ENCODE peak calls at places on chromosomes 7 and 10, in five cellular contexts. W is PC-9, U is GM10248, H is thoracic aorta, K is psoas muscle. C is an unnamed sample.

GRCh38 chr10:79400567-79401004 is 44.8 kb downstream of the ZCCHC24 start:
- DNase-seq in K (peak), W (peak), U (peak), H (no peak), C (peak)

GRCh38 chr10:25113231-25114035 is 61.4 kb upstream of the GPR158 start:
- DNase-seq in K (peak), U (peak), H (peak), W (peak), C (peak)

GRCh38 chr10:1648648-1649047 is 88.7 kb downstream of the ADARB2 start:
- DNase-seq in U (no peak), K (no peak), H (no peak), W (no peak), C (no peak)

GRCh38 chr10:116536810-116537209 is 8.9 kb upstream of the PNLIP start:
- DNase-seq in H (no peak), K (no peak), W (no peak), U (no peak), C (no peak)

GRCh38 chr10:64033710-64034109 is 512.5 kb downstream of the REEP3 start:
- DNase-seq in K (no peak), U (no peak), W (no peak), H (no peak), C (no peak)

GRCh38 chr7:137862964-137863363 is 16.2 kb upstream of the DGKI start:
- DNase-seq in W (no peak), K (no peak), U (no peak), H (no peak), C (no peak)

GRCh38 chr7:29896685-29897411 is 90.5 kb downstream of the WIPF3 start:
- DNase-seq in K (no peak), H (no peak), U (no peak), W (no peak), C (no peak)

GRCh38 chr10:101789686-101790085 is 6.4 kb upstream of the NPM3 start:
- DNase-seq in U (no peak), W (no peak), K (no peak), H (no peak), C (no peak)

GRCh38 chr10:75764974-75765551 is 333.6 kb downstream of the LRMDA start:
- DNase-seq in H (no peak), W (no peak), K (no peak), U (no peak), C (no peak)

GRCh38 chr10:13637894-13638293 is 51.1 kb downstream of the PRPF18 start:
- DNase-seq in U (no peak), W (no peak), K (no peak), H (no peak), C (no peak)

GRCh38 chr10:124551755-124552154 is 90.1 kb downstream of the LHPP start:
- DNase-seq in K (no peak), W (no peak), H (no peak), U (no peak), C (no peak)

GRCh38 chr10:102704915-102705314 is 9.3 kb downstream of the ARL3 start:
- DNase-seq in U (no peak), W (no peak), H (no peak), K (no peak), C (no peak)

GRCh38 chr7:36180121-36180520 is 27.1 kb downstream of the EEPD1 start:
- DNase-seq in U (no peak), K (no peak), H (no peak), W (no peak), C (no peak)

GRCh38 chr10:131790021-131790420 is 110.8 kb upstream of the PPP2R2D start:
- DNase-seq in W (no peak), U (no peak), K (no peak), H (no peak), C (no peak)

GRCh38 chr7:111076205-111076604 is 14.7 kb upstream of the LRRN3 start:
- DNase-seq in U (no peak), W (no peak), H (no peak), K (no peak), C (no peak)

GRCh38 chr7:137953043-137953691 is 48.7 kb downstream of the CREB3L2 start:
- DNase-seq in K (no peak), W (no peak), H (no peak), U (no peak), C (no peak)

GRCh38 chr10:17273403-17273802 is 45.4 kb downstream of the VIM start:
- DNase-seq in U (no peak), H (no peak), W (no peak), K (no peak), C (no peak)

GRCh38 chr10:2949948-2950354 is 117.4 kb upstream of the PFKP start:
- DNase-seq in U (no peak), K (no peak), H (no peak), W (no peak), C (no peak)

GRCh38 chr10:44207160-44207559 is 177.7 kb downstream of the CXCL12 start:
- DNase-seq in K (no peak), W (no peak), H (no peak), U (no peak), C (no peak)

DNA sequence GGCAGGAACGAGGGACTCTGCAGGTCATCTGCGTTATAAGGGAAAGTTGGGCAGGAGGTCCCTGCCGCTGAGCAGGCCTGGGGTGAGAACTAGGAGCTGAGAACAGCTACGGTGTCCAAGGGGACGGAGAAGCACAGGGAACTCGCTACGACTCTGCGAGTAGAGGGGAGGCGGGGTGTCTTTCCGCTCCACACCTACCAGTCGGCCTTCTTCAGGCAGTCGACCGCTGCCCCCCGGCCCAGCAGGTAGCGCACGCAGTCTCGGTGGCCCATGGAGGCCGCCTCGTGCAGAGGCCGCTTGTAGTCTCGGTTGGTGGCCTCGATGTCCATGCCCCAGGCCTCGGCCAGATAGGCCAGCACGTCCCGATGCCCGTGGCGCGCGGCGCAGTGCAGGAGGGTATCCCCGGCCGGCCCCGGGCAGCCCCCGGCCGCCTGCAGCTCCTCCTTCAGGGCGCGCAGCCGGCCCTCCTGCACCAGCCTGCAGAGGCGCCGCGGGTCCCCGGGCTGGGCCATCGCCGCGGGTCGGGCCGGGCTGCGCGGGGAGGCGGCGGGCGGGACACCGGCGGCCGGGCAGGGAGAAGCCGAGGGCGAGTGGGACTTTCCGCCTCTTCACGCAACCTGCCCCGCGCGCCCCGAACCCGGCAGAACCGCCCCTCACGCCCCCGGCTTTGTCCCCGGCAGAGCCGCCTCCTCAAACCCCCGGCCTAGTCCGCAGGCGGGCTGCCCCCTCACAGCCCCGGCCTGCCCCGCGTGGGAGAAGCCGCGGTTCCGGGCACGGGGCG is 660 bp downstream of the ANKRD16 start:
- DNase-seq in U (peak), W (peak), H (no peak), K (peak), C (peak)
- TF ChIP-seq CTCF in U (peak), W (no peak), H (no peak), K (no peak), C (no peak)

GRCh38 chr7:23012797-23013714 is 874 bp downstream of the HYCC1 start:
- DNase-seq in W (peak), H (no peak), U (no peak), K (peak), C (peak)
- TF ChIP-seq CTCF in W (no peak), H (peak), U (no peak), K (no peak), C (peak)

GRCh38 chr10:88745633-88746032 is 14.2 kb upstream of the LIPN start:
- DNase-seq in K (no peak), H (no peak), U (no peak), W (no peak), C (no peak)

DNA sequence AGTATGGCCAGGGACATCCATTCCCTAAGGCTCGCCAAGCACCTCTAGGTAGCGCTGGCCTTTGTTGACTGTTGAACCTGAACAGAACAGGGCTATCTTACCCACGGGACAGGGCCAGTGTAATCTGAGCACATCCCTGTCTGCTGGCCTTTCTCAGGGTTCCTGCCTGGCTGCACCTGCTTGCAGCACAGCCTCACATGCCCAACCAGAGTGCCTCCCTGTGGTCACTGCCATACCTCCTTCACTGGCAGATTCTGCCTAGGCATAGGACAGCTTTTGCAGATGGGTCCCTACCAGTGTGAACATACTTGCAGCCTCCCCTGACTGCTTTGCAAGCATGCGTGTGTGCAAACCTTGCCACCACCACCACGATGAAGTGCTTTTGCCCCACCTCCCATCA is 15.8 kb upstream of the LIPN start:
- DNase-seq in K (no peak), U (no peak), H (no peak), W (no peak), C (no peak)
- TF ChIP-seq CTCF in K (no peak), U (no peak), H (no peak), W (no peak), C (no peak)

DNA sequence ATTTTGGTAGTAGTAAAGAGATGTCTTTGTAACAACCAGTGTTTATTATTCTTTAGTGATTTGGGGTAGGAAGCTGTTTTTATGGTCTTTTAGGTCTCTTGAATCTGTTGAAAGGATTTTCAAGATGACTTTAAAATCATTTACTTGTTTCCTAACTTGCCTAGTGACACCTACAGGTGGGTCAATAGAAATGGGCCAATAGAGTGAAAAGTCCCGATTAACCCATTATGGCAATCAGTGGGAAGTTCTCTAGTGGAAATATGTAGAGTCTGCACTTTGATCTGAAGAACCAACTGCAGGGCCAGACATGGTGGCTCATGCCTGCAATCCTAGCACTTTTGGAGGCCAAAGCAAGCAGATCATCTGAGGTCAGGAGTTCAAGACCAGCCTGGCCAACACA is 374.7 kb upstream of the BMPER start:
- DNase-seq in U (no peak), W (no peak), H (no peak), K (no peak), C (no peak)
- TF ChIP-seq CTCF in U (no peak), W (no peak), H (no peak), K (no peak), C (no peak)

DNA sequence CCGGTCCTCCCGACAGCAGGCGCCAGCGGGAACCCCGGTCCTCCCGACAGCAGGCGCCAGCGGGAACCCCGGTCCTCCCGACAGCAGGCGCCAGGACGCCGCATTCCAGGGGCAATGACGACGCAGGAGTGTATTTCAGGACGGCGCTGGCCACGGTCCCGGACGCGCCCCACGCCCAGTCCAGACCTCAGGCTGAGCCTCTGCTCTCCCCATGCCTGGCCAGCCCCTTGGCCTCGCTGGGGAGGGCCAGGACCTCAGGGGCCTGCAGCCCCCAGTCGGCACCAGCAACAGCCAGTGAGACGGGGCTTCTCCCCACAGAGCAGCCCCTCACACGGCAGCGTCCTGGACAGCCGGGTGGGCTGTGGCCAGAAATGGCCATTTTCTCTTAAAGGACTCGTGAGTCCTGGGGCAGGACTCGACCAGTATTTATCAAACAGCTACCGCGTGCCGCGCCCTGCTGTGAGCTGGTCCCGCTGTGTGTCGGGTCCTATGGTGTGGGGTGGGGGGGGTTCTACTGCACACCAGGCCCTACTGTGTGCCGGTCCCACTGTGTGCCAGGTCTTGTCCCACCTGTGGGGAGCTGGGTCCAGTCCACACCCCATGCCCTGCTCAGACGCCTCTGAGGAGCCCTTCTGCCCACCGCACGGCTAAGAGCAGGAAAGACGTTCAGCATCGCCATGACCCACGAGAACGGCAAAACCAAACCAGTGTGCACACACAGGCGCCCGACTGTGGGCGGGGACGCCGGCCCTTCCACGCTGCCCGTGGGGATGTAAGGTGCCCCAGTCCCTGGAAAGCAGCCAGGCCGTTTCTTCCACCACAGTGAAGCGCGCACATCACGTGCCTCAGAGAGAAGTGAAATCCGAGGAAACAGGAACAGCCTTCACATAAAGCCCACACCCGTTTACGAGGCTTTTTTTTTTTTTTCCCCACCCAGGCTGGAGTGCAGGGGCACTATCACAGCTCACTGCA is 33.3 kb downstream of the GET4 start:
- DNase-seq in W (no peak), H (no peak), U (no peak), K (peak), C (no peak)
- TF ChIP-seq CTCF in W (no peak), H (no peak), U (no peak), K (no peak), C (no peak)

GRCh38 chr7:151056286-151057037 is 1.2 kb downstream of the CDK5 start:
- DNase-seq in K (no peak), U (no peak), W (no peak), H (no peak), C (no peak)
- TF ChIP-seq CTCF in K (no peak), U (no peak), W (no peak), H (no peak), C (peak)

GRCh38 chr7:46493196-46493595 is 572.1 kb upstream of the IGFBP3 start:
- DNase-seq in K (no peak), U (no peak), W (no peak), H (no peak), C (no peak)
- TF ChIP-seq CTCF in K (no peak), U (no peak), W (no peak), H (no peak), C (peak)

GRCh38 chr7:128209229-128210035 is 31.6 kb upstream of the LEP start:
- DNase-seq in K (peak), W (peak), H (no peak), U (peak), C (peak)

GRCh38 chr7:128210590-128211570 is 30.2 kb upstream of the LEP start:
- DNase-seq in W (no peak), U (no peak), H (no peak), K (no peak), C (no peak)

GRCh38 chr7:128211626-128212025 is 29.5 kb upstream of the LEP start:
- DNase-seq in H (no peak), K (no peak), U (no peak), W (no peak), C (no peak)

GRCh38 chr7:128207609-128208008 is 33.5 kb upstream of the LEP start:
- DNase-seq in W (no peak), U (no peak), K (no peak), H (no peak), C (no peak)

DNA sequence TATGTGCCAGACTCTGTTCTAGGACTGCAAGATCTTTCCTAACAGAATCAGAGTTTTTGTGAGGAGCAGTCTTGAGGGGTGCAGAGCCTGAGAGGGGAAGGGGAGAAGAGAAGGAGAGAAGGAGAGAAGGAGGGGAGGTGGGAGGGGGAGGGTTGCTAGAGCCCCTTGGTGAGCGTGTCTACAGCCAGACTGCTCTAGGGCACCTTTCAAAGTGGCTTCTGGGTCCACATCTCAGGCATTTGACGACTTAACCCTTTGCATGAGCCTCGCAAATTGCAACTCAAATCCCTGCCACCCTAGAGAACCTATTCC is 31.1 kb upstream of the LEP start:
- DNase-seq in H (no peak), W (no peak), K (no peak), U (no peak), C (no peak)
- TF ChIP-seq CTCF in H (no peak), W (no peak), K (no peak), U (no peak), C (no peak)

DNA sequence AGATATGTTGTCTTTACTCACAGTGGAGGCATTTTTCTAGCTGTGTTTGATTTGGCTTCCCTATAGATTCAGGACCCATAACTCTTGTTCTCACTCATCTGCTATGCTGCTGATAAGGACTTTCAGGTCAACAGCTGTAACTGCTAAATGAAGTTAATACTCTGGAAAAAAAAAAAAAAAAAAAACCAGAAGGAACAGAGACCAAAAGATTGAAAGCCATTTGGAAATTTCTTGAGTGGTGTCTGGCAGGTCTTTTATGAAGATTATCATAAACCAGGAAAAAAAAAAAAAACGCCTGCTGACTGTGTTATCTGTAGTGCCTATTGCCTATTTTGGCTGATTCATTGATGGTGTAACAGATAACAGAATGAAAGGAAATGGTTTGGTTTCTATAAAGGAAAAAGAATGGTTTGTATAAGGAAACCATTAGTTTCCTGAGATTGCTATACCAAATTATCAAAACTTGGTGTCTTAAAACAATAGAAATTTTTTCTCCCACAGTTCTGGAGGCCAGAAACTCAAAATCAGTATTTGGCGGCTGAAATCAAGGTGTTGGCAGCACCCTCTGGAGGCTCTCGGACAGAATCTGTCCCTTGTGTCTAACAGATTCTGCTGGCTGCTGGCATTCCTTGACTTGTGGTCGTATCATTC is 60.5 kb upstream of the BET1 start:
- DNase-seq in U (no peak), K (no peak), W (peak), H (no peak), C (no peak)
- TF ChIP-seq CTCF in U (no peak), K (no peak), W (no peak), H (no peak), C (no peak)

DNA sequence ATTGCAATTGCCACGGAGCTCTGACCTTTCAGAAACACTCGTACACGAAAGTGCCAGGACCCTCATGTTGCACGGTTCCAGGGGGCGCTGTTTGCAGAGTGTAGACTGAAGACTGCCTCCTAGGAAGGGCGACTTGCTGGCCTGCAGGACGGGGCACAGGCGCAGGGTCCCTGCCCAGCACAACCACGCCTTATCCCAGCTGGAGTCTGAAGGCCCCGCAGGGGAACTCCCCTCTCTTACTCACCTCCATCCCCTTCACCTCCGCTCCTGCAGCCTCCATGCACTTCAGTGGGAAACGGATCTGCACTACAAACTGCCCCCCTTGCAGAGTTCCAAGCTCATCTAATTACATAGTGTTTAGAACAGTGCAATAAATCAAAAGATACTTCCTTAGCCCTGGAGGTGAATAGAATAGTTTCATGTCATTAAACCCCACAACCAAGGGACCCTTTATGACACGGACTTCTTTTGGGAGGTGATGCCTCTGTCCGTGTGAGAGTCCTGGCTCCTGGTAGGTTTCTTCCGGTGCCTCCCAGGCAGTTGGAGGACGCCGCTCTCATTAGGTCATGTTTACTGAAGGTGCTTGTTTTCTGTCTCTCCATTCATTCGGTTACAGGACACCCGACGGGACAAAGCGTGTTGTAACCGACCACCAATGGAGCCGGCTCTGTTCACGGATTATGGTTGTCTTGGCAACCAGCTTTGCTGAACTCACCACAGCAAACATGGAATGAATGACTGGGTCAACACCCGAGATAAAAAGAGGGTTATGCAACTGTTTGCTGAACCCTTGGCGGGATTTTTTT is 262.2 kb downstream of the BAMBI start:
- DNase-seq in W (peak), H (peak), K (peak), U (no peak), C (peak)
- TF ChIP-seq CTCF in W (peak), H (no peak), K (peak), U (no peak), C (peak)

C was measured in neural crest cell.